ENCODE peak calls at places on chromosomes 6 and 20, in six cellular contexts. P, W, O, Z, D and V are unnamed samples.
A peak's percentile ranks its signal among the peaks of the same experiment; 100 is the strongest.

GRCh38 chr20:47960769-47961525 is 175.7 kb upstream of the SULF2 start:
- DNase-seq in O (no peak), W (no peak), Z (no peak), P (no peak), D (no peak), V (no peak)

GRCh38 chr6:136701011-136701410 is 91.3 kb downstream of the MAP3K5 start:
- DNase-seq in P (no peak), O (no peak), D (no peak), W (no peak), Z (no peak), V (no peak)

GRCh38 chr6:141364232-141364631 is 768.5 kb upstream of the GJE1 start:
- DNase-seq in W (no peak), P (no peak), Z (no peak), O (no peak), D (no peak), V (no peak)

GRCh38 chr20:16219182-16219581 is 354.1 kb downstream of the KIF16B start:
- DNase-seq in D (no peak), P (no peak), O (no peak), Z (no peak), W (no peak), V (no peak)

GRCh38 chr6:144106206-144106605 is 10.8 kb upstream of the SF3B5 start:
- DNase-seq in D (no peak), O (no peak), W (no peak), P (no peak), Z (no peak), V (no peak)

GRCh38 chr20:36823126-36823525 is 49.6 kb upstream of the DSN1 start:
- DNase-seq in D (no peak), O (no peak), W (no peak), Z (no peak), P (no peak), V (no peak)

GRCh38 chr6:125598422-125598821 is 151.0 kb upstream of the HEY2 start:
- DNase-seq in W (no peak), D (peak; percentile 73), O (peak; percentile 87), Z (no peak), P (peak; percentile 20), V (no peak)

GRCh38 chr20:50980071-50980681 is 21.6 kb downstream of the MOCS3 start:
- DNase-seq in P (no peak), D (no peak), W (no peak), Z (no peak), O (peak; percentile 45), V (no peak)

GRCh38 chr6:45605971-45606370 is 228.2 kb upstream of the SUPT3H start:
- DNase-seq in P (no peak), W (no peak), O (no peak), Z (no peak), D (no peak), V (no peak)

GRCh38 chr6:131819507-131820228 is 11.8 kb downstream of the ENPP1 start:
- DNase-seq in Z (no peak), O (no peak), W (no peak), D (no peak), P (peak; percentile 25), V (no peak)

GRCh38 chr6:96967957-96968871 is 43.7 kb downstream of the KLHL32 start:
- DNase-seq in O (no peak), D (no peak), P (no peak), Z (no peak), W (no peak), V (no peak)

GRCh38 chr6:98816799-98817198 is 17.6 kb upstream of the POU3F2 start:
- DNase-seq in O (no peak), Z (no peak), P (no peak), W (no peak), D (no peak), V (no peak)

GRCh38 chr6:98827295-98828159 is 6.8 kb upstream of the POU3F2 start:
- DNase-seq in W (no peak), D (no peak), O (no peak), Z (peak; percentile 72), P (no peak), V (peak; percentile 50)

GRCh38 chr6:40328376-40328987 is 258.7 kb downstream of the LRFN2 start:
- DNase-seq in W (peak; percentile 87), P (no peak), Z (no peak), O (no peak), D (no peak), V (peak; percentile 64)

GRCh38 chr6:70846207-70846835 is 110.5 kb downstream of the B3GAT2 start:
- DNase-seq in D (no peak), O (no peak), P (no peak), W (no peak), Z (no peak), V (no peak)

GRCh38 chr20:63422653-63423052 is 49.8 kb downstream of the KCNQ2 start:
- DNase-seq in Z (no peak), D (no peak), O (no peak), P (no peak), W (no peak), V (no peak)

GRCh38 chr6:42727084-42727601 is 4.7 kb upstream of the PRPH2 start:
- DNase-seq in D (peak; percentile 76), O (peak; percentile 61), P (peak; percentile 28), Z (no peak), W (no peak), V (peak; percentile 32)